ENCODE peak calls at places on chromosome 15, in four cellular contexts. E, C, D and J are unnamed samples. For H3K4me1, the result is how much of the 10 kb centered on the place peaks cover.

GRCh38 chr15:77032052-77032646 is 37.2 kb downstream of the PSTPIP1 start:
- DNase-seq in C (peak), D (peak), E (no peak), J (peak)

GRCh38 chr15:100189849-100190248 is 151.9 kb downstream of the ADAMTS17 start:
- DNase-seq in E (no peak), C (no peak), D (no peak), J (no peak)

GRCh38 chr15:92634641-92635272 is 20.8 kb downstream of the FAM174B start:
- DNase-seq in C (no peak), E (no peak), D (no peak), J (no peak)

GRCh38 chr15:66164788-66165187 is 88.8 kb downstream of the MEGF11 start:
- DNase-seq in D (no peak), E (no peak), C (no peak), J (no peak)

GRCh38 chr15:66167854-66168253 is 85.7 kb downstream of the MEGF11 start:
- DNase-seq in D (no peak), C (no peak), E (no peak), J (no peak)

GRCh38 chr15:76342382-76343201 is 6.0 kb downstream of the ISL2 start:
- DNase-seq in E (no peak), D (peak), C (no peak), J (no peak)

GRCh38 chr15:31352283-31352880 is 25.7 kb downstream of the KLF13 start:
- DNase-seq in E (peak), C (no peak), D (peak), J (no peak)

GRCh38 chr15:48790716-48791115 is 20.2 kb downstream of the CEP152 start:
- DNase-seq in C (no peak), E (no peak), D (no peak), J (no peak)

GRCh38 chr15:92521624-92522008 is 127.9 kb downstream of the ST8SIA2 start:
- DNase-seq in E (peak), C (peak), D (peak), J (peak)

GRCh38 chr15:85543741-85544155 is 163.3 kb downstream of the AKAP13 start:
- DNase-seq in D (no peak), C (peak), E (no peak), J (peak)

GRCh38 chr15:67093146-67093874 is 27.9 kb downstream of the SMAD3 start:
- DNase-seq in E (no peak), C (peak), D (no peak), J (no peak)

GRCh38 chr15:75989045-75989444 is 23.2 kb downstream of the NRG4 start:
- DNase-seq in C (no peak), E (peak), D (no peak), J (no peak)

GRCh38 chr15:69074011-69074842 is 59.7 kb downstream of the NOX5 start:
- DNase-seq in C (peak), E (peak), D (peak), J (peak)

GRCh38 chr15:79185199-79185598 is 94.6 kb upstream of the RASGRF1 start:
- DNase-seq in D (peak), C (no peak), E (no peak), J (no peak)

GRCh38 chr15:89836255-89837133 is 21.8 kb upstream of the ANPEP start:
- DNase-seq in E (peak), C (no peak), D (no peak), J (no peak)

GRCh38 chr15:58873267-58873666 is 60.2 kb downstream of the SLTM start:
- DNase-seq in D (no peak), C (no peak), E (peak), J (no peak)

GRCh38 chr15:76905855-76906254 is 715 bp upstream of the SCAPER start:
- DNase-seq in D (peak), E (no peak), C (no peak), J (no peak)

GRCh38 chr15:101464999-101465669 is 24.4 kb downstream of the PCSK6 start:
- DNase-seq in E (no peak), C (no peak), D (no peak), J (no peak)

GRCh38 chr15:32104061-32104980 is 74.0 kb downstream of the CHRNA7 start:
- DNase-seq in D (no peak), C (no peak), E (no peak), J (no peak)

GRCh38 chr15:66765478-66766281 is 63.6 kb downstream of the SMAD6 start:
- DNase-seq in E (no peak), C (peak), D (peak), J (no peak)

GRCh38 chr15:52082197-52083036 is 30.2 kb downstream of the BCL2L10 start:
- DNase-seq in E (peak), C (no peak), D (no peak), J (no peak)

GRCh38 chr15:90031231-90031791 is 30.2 kb downstream of the ZNF710 start:
- DNase-seq in E (peak), D (no peak), C (no peak), J (peak)

GRCh38 chr15:89496155-89497098 is at the start of gene RHCG:
- DNase-seq in E (peak), C (no peak), D (peak), J (no peak)

GRCh38 chr15:57772223-57772957 is 65.9 kb downstream of the POLR2M start:
- DNase-seq in D (no peak), E (peak), C (no peak), J (no peak)

GRCh38 chr15:88083828-88084760 is 172.4 kb downstream of the NTRK3 start:
- DNase-seq in E (no peak), C (no peak), D (no peak), J (no peak)

GRCh38 chr15:30922469-30923311 is 19.0 kb downstream of the FAN1 start:
- DNase-seq in E (peak), C (no peak), D (no peak), J (no peak)

GRCh38 chr15:83206387-83206970 is 1.1 kb downstream of the HDGFL3 start:
- DNase-seq in E (no peak), D (no peak), C (no peak), J (no peak)

GRCh38 chr15:96132126-96132525 is 198.4 kb upstream of the NR2F2 start:
- DNase-seq in C (no peak), E (no peak), D (no peak), J (no peak)

GRCh38 chr15:40106203-40107161 is 2.2 kb downstream of the BMF start:
- DNase-seq in D (no peak), E (peak), C (no peak), J (peak)
- H3K4me1 ChIP-seq in D (half or more), E (under half), C (under half), J (half or more)

GRCh38 chr15:64847448-64847847 is 5.7 kb downstream of the PLEKHO2 start:
- DNase-seq in C (no peak), E (no peak), D (no peak), J (no peak)

GRCh38 chr15:64847016-64847415 is 5.3 kb downstream of the PLEKHO2 start:
- DNase-seq in E (no peak), C (no peak), D (no peak), J (no peak)

GRCh38 chr15:64846246-64846645 is 4.5 kb downstream of the PLEKHO2 start:
- DNase-seq in D (no peak), E (no peak), C (no peak), J (no peak)

GRCh38 chr15:64845826-64846225 is 4.1 kb downstream of the PLEKHO2 start:
- DNase-seq in C (no peak), D (no peak), E (no peak), J (no peak)

GRCh38 chr15:64847876-64848716 is 6.4 kb downstream of the PLEKHO2 start:
- DNase-seq in C (no peak), E (peak), D (no peak), J (no peak)
- H3K4me1 ChIP-seq in C (under half), E (under half), D (under half), J (half or more)

GRCh38 chr15:39948817-39949216 is 14.9 kb downstream of the EIF2AK4 start:
- DNase-seq in C (no peak), D (no peak), E (no peak), J (no peak)

GRCh38 chr15:39951561-39951960 is 17.6 kb downstream of the EIF2AK4 start:
- DNase-seq in E (no peak), C (no peak), D (no peak), J (no peak)

GRCh38 chr15:39946862-39947261 is 12.9 kb downstream of the EIF2AK4 start:
- DNase-seq in C (no peak), D (no peak), E (peak), J (no peak)

GRCh38 chr15:39944711-39945110 is 10.8 kb downstream of the EIF2AK4 start:
- DNase-seq in D (no peak), C (no peak), E (peak), J (no peak)

GRCh38 chr15:39947401-39948197 is 13.7 kb downstream of the EIF2AK4 start:
- DNase-seq in D (no peak), C (no peak), E (no peak), J (no peak)
- H3K4me1 ChIP-seq in D (under half), C (under half), E (under half), J (under half)

DNA sequence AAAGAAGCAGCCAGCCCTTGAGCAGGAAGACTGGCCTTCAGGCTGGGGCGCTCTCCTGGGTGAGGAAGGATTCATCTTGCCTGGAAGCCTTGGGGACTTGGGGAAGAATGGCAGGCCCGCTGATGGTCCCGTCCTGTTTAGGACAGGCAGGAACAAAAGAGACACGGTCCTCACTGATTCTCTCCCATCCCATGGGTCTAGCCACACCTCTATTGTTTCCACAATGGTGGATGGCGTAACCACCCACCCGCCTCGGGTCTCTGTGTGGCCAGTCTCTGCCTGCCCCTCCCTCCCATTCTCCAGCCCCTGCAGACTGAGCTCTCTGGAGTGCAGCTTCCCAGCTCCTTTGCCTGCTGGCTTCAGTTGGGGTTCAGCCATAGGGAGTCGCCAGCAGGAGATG is 284.3 kb downstream of the UACA start:
- DNase-seq in E (no peak), D (no peak), C (peak), J (no peak)
- H3K4me1 ChIP-seq in E (under half), D (under half), C (under half), J (under half)

DNA sequence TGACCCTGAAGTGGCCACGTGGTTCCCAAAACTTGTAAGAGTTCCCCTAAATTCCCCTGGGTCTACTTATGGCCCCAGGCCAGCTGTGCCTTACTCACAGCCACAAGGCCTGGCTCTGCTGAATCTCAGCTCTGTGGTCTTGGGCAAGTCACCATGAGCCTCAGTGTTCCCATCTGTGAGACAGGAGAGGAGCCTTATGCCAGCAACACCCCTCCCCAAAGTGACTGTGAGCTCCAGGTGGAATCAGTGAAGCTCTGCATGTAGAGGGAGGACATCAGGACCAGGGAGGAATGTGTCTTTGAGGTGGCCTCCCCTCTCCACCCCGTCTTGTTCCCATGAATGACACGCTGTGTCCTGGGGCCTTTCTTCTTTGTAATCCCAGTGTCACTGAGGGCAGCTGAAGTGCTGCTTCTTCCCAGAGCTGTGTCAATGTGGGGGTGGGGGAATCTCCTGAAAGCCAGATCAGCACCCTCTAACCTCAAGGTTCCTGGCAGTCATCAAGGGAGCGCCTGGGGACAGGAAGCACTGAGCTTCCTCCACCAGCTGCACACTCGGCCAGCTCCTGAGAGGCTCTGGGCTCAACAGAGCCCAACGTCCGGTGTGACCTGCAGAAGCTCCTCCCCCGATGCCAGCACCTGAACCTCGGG is 258.9 kb downstream of the UACA start:
- DNase-seq in D (peak), E (peak), C (peak), J (no peak)
- H3K4me1 ChIP-seq in D (under half), E (under half), C (under half), J (under half)

GRCh38 chr15:45341775-45342174 is 36.6 kb downstream of the GATM start:
- DNase-seq in E (no peak), C (no peak), D (no peak), J (no peak)
- H3K4me1 ChIP-seq in E (under half), C (under half), D (under half), J (under half)

GRCh38 chr15:60395276-60396011 is 2.3 kb downstream of the ANXA2 start:
- DNase-seq in C (no peak), E (no peak), D (no peak), J (no peak)
- H3K4me1 ChIP-seq in C (under half), E (under half), D (under half), J (half or more)